ENCODE peak calls at places on chromosome 16, in nine cellular contexts. J, L, G, U, F, K, P, S and E are unnamed samples.

GRCh38 chr16:65548470-65548869 is 426.6 kb upstream of the CDH11 start:
- DNase-seq in F (no peak), J (no peak), L (no peak), S (no peak), P (no peak), G (no peak), U (no peak), K (no peak), E (no peak)

GRCh38 chr16:57795431-57795878 is 6.8 kb downstream of the KIFC3 start:
- DNase-seq in G (peak), K (peak), U (peak), J (peak), F (no peak), S (peak), P (no peak), L (peak), E (peak)

GRCh38 chr16:84661418-84662060 is 13.2 kb downstream of the KLHL36 start:
- DNase-seq in S (no peak), J (no peak), P (no peak), K (no peak), G (no peak), F (no peak), L (no peak), U (no peak), E (no peak)

GRCh38 chr16:46857261-46857962 is 26.4 kb upstream of the C16orf87 start:
- DNase-seq in S (peak), P (no peak), F (peak), K (no peak), J (peak), U (peak), G (peak), L (no peak), E (peak)

GRCh38 chr16:69833791-69834282 is 71.7 kb downstream of the WWP2 start:
- DNase-seq in L (no peak), G (no peak), F (no peak), P (no peak), J (no peak), K (no peak), S (peak), U (no peak), E (no peak)

GRCh38 chr16:84446086-84446485 is 58.4 kb downstream of the MEAK7 start:
- DNase-seq in P (no peak), J (no peak), L (no peak), G (no peak), K (peak), U (no peak), S (no peak), F (no peak), E (no peak)

GRCh38 chr16:69501956-69502457 is 63.8 kb upstream of the NFAT5 start:
- DNase-seq in F (no peak), P (no peak), L (no peak), J (no peak), G (no peak), U (no peak), S (no peak), K (no peak), E (no peak)

GRCh38 chr16:4021070-4021779 is 95.0 kb downstream of the ADCY9 start:
- DNase-seq in U (peak), P (no peak), F (no peak), G (no peak), J (no peak), L (no peak), S (no peak), K (peak), E (no peak)

GRCh38 chr16:77782694-77783093 is 5.7 kb upstream of the VAT1L start:
- DNase-seq in S (no peak), J (no peak), K (no peak), F (no peak), L (no peak), U (no peak), P (no peak), G (peak), E (no peak)

GRCh38 chr16:24921229-24921628 is 75.5 kb downstream of the SLC5A11 start:
- DNase-seq in J (no peak), L (no peak), S (no peak), F (no peak), G (no peak), P (no peak), U (no peak), K (no peak), E (no peak)

GRCh38 chr16:57639172-57639571 is 10.7 kb downstream of the ADGRG1 start:
- DNase-seq in S (no peak), U (no peak), G (peak), L (peak), P (no peak), F (no peak), K (no peak), J (peak), E (no peak)

GRCh38 chr16:17160285-17160854 is 310.4 kb downstream of the XYLT1 start:
- DNase-seq in J (no peak), U (no peak), L (no peak), G (no peak), P (no peak), S (no peak), F (no peak), K (no peak), E (peak)

GRCh38 chr16:2879854-2880508 is 3.0 kb upstream of the FLYWCH2 start:
- DNase-seq in F (no peak), J (no peak), U (no peak), G (no peak), P (no peak), S (no peak), L (no peak), K (no peak), E (no peak)

GRCh38 chr16:66690106-66690847 is 6.3 kb downstream of the CMTM4 start:
- DNase-seq in P (no peak), J (no peak), K (no peak), F (no peak), S (no peak), G (no peak), U (no peak), L (no peak), E (no peak)

GRCh38 chr16:11136600-11136999 is 119.4 kb downstream of the SOCS1 start:
- DNase-seq in G (no peak), U (no peak), S (peak), P (peak), F (peak), L (peak), K (no peak), J (no peak), E (no peak)

GRCh38 chr16:81221731-81222130 is 16.8 kb upstream of the BCO1 start:
- DNase-seq in G (no peak), L (no peak), S (no peak), U (no peak), K (no peak), P (no peak), F (no peak), J (no peak), E (no peak)

GRCh38 chr16:4319454-4319853 is 3.6 kb downstream of the GLIS2 start:
- DNase-seq in S (no peak), K (no peak), P (no peak), L (no peak), U (no peak), F (no peak), J (no peak), G (peak), E (no peak)

GRCh38 chr16:2337431-2338296 is 2.9 kb downstream of the ABCA3 start:
- DNase-seq in K (no peak), S (no peak), L (no peak), J (no peak), G (no peak), P (no peak), U (no peak), F (no peak), E (no peak)

GRCh38 chr16:10871157-10871991 is 5.6 kb upstream of the CIITA start:
- DNase-seq in G (peak), S (peak), K (peak), U (peak), L (peak), F (peak), J (no peak), P (peak), E (no peak)